ENCODE peak calls at places on chromosomes 3 and 15, in four cellular contexts. T, U, Q and S are unnamed samples.

GRCh38 chr3:38084969-38085942 is 46.2 kb downstream of the DLEC1 start:
- DNase-seq in T (no peak), U (no peak), Q (no peak), S (no peak)

GRCh38 chr15:40471778-40472130 is 970 bp downstream of the CHST14 start:
- DNase-seq in T (no peak), U (peak), Q (no peak), S (no peak)

GRCh38 chr3:135917076-135917475 is 48.5 kb upstream of the PPP2R3A start:
- DNase-seq in T (no peak), U (no peak), Q (no peak), S (no peak)

GRCh38 chr3:100992086-100993033 is 861 bp downstream of the ABI3BP start:
- DNase-seq in T (peak), U (peak), Q (no peak), S (no peak)

GRCh38 chr3:169324454-169324789 is 339.1 kb downstream of the MECOM start:
- DNase-seq in T (no peak), U (no peak), Q (no peak), S (no peak)

GRCh38 chr15:58443291-58443690 is 11.5 kb downstream of the LIPC start:
- DNase-seq in T (no peak), U (no peak), Q (no peak), S (no peak)

GRCh38 chr3:67648229-67648628 is 6.2 kb downstream of the SUCLG2 start:
- DNase-seq in T (peak), U (peak), Q (no peak), S (peak)

GRCh38 chr3:24288538-24289236 is 206.0 kb downstream of the THRB start:
- DNase-seq in T (no peak), U (peak), Q (no peak), S (peak)

GRCh38 chr15:85377986-85378385 is 2.4 kb upstream of the AKAP13 start:
- DNase-seq in T (no peak), U (no peak), Q (no peak), S (no peak)

GRCh38 chr3:82198009-82198408 is 436.6 kb upstream of the GBE1 start:
- DNase-seq in T (no peak), U (no peak), Q (no peak), S (no peak)

GRCh38 chr15:72146934-72147333 is 28.7 kb downstream of the SENP8 start:
- DNase-seq in T (no peak), U (no peak), Q (no peak), S (no peak)

GRCh38 chr15:99098426-99098825 is 6.5 kb upstream of the SYNM start:
- DNase-seq in T (no peak), U (no peak), Q (no peak), S (no peak)

GRCh38 chr3:105365536-105366301 is 990 bp upstream of the ALCAM start:
- DNase-seq in T (peak), U (peak), Q (no peak), S (no peak)

GRCh38 chr15:24848050-24848449 is 106.7 kb upstream of the SNRPN start:
- DNase-seq in T (peak), U (peak), Q (no peak), S (no peak)

GRCh38 chr3:153072856-153073255 is 89.2 kb upstream of the RAP2B start:
- DNase-seq in T (no peak), U (no peak), Q (no peak), S (no peak)

GRCh38 chr15:75758071-75758872 is 45.6 kb upstream of the CSPG4 start:
- DNase-seq in T (peak), U (peak), Q (peak), S (peak)

GRCh38 chr3:45225465-45226205 is 452 bp downstream of the TMEM158 start:
- DNase-seq in T (peak), U (no peak), Q (peak), S (no peak)

GRCh38 chr15:57286446-57287127 is 89.7 kb upstream of the CGNL1 start:
- DNase-seq in T (no peak), U (no peak), Q (no peak), S (no peak)

GRCh38 chr3:50592568-50592967 is 19.0 kb downstream of the CISH start:
- DNase-seq in T (no peak), U (no peak), Q (peak), S (peak)

GRCh38 chr15:27231811-27232210 is 260.8 kb downstream of the GABRG3 start:
- DNase-seq in T (no peak), U (no peak), Q (no peak), S (no peak)

GRCh38 chr3:126261037-126261436 is 80.7 kb upstream of the ALDH1L1 start:
- DNase-seq in T (peak), U (peak), Q (no peak), S (peak)
- TF ChIP-seq CTCF in T (peak), U (peak), Q (no peak), S (no peak)

GRCh38 chr3:71972031-71972430 is 187.1 kb upstream of the PROK2 start:
- DNase-seq in T (no peak), U (no peak), Q (no peak), S (no peak)
- TF ChIP-seq CTCF in T (no peak), U (no peak), Q (no peak), S (no peak)

DNA sequence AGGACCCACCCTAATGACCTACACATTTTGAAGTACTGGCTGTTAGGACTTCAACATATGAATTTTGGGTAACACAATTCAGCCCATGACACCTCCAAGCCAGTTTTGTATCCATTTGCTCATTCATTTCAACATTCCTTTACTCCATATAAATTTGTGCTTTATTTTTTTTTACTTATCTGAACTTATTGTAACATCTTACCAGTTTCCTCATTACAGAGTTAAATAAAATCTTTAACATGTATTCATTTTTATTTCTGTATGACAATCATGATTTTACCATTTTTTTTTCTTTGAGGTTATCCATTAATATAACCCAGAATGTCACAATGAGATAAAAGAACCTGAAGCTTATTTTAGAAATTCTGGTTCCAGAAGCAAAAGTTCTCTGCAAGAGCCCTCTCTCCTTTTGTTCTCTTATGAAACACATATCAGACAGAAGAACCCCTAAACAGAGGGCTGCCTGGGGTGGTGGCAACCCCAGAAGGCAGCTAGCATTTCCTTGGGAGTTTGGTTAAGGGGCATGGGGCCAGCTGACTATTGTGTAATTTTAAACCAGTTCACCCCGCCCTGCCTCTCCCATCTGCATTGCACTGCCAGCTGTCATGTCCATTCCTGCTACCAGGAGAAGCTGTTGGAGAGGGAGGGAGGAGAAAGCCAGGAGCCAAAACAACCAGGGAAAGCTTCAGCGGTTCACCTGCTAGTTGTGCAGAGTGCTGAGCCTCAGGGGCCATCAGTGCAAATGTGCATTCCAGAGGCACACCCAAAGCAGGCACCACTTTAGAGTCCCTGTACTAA is 47.8 kb upstream of the ATP1B3 start:
- DNase-seq in T (peak), U (peak), Q (no peak), S (no peak)
- TF ChIP-seq CTCF in T (no peak), U (no peak), Q (no peak), S (no peak)

DNA sequence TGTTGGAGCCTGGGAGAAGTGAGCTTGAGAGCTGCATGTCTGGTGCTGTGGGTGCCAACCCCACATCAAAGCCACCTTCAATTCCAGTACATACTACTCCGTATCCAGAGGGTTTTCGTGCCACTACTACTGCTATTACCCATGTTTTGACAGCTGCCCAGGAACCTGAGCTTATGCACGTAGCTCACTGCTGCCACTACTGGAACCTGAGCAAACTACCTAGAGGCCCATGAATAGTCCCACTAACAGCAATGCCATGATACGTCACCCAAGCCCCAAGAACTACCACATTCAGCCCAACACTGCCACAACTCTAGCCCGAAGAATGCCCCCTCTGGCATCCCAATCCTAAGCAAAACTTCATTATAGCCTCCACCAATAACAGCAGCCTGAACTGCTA is 215.2 kb upstream of the BCHE start:
- DNase-seq in T (no peak), U (no peak), Q (no peak), S (no peak)
- TF ChIP-seq CTCF in T (no peak), U (no peak), Q (no peak), S (no peak)

DNA sequence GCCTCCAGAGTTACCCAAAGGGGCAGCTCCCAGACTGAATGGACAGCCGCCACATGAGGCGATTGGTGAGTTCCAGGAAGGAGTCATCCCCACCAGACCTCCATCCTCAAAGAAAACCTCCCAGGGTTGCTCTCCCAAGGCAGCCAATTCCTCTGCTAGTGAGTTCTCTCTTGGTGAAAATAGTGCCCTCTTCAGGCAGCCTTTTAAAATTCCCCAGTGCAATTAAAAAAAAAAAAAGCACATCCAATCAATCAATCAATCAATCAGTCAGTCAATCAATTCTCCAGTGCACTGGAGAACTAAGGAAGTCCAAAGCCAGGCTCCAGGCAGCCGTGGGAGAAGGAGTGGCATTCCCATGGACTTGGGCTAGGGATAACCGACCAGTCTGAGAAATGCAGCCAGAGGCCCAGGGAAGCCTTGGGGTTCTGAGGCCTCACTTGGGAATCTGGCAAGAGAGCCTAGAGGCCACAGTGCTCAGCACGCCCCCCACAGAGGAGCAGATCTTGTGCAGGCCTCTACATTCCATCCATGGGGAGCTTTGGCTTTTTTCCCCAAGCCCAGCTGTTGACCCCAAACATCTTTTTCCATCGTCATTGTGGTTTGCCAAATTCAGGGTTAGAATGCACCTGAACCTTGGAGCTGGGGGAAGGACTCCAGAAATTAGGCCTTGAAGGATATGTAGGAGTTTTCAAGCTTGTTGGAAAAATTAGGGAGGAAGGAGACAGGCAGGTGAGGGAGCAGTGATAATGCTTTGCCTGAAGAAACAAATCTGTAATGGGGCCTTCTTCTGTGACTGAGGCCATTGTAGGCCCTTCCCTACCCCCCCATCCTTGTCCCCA is 4.8 kb downstream of the PAQR5 start:
- DNase-seq in T (no peak), U (peak), Q (no peak), S (no peak)
- TF ChIP-seq CTCF in T (peak), U (no peak), Q (no peak), S (no peak)